ENCODE peak calls at places on chromosomes 3 and 15, in ten cellular contexts. I, Y, B, N, R, L, Q, E, C and F are unnamed samples.

GRCh38 chr3:175940881-175941280 is 1081.7 kb downstream of the NAALADL2 start:
- DNase-seq in I (no peak), Y (no peak), B (no peak), N (no peak), R (no peak), L (peak), Q (no peak), E (no peak), C (no peak), F (no peak)

GRCh38 chr3:58270485-58270884 is 32.9 kb downstream of the ABHD6 start:
- DNase-seq in I (no peak), Y (no peak), B (no peak), N (no peak), R (no peak), L (no peak), Q (no peak), E (no peak), C (no peak), F (no peak)

GRCh38 chr3:156772588-156773206 is 53.5 kb upstream of the LEKR1 start:
- DNase-seq in I (no peak), Y (no peak), B (peak), N (no peak), R (no peak), L (no peak), Q (no peak), E (no peak), C (no peak), F (no peak)

GRCh38 chr3:17322106-17322793 is 420.2 kb downstream of the TBC1D5 start:
- DNase-seq in I (no peak), Y (no peak), B (no peak), N (no peak), R (no peak), L (no peak), Q (no peak), E (no peak), C (no peak), F (no peak)

GRCh38 chr3:153163349-153164008 is 1.5 kb downstream of the RAP2B start:
- DNase-seq in I (no peak), Y (no peak), B (peak), N (no peak), R (no peak), L (peak), Q (peak), E (no peak), C (no peak), F (peak)

GRCh38 chr15:92880796-92881569 is 19.1 kb upstream of the CHD2 start:
- DNase-seq in I (no peak), Y (no peak), B (peak), N (no peak), R (no peak), L (no peak), Q (no peak), E (no peak), C (no peak), F (peak)

GRCh38 chr3:50303038-50303815 is at the start of gene HYAL1:
- DNase-seq in I (no peak), Y (no peak), B (no peak), N (no peak), R (no peak), L (no peak), Q (no peak), E (no peak), C (no peak), F (no peak)

GRCh38 chr3:171290680-171291079 is 169.5 kb downstream of the TNIK start:
- DNase-seq in I (no peak), Y (no peak), B (no peak), N (no peak), R (no peak), L (no peak), Q (no peak), E (no peak), C (no peak), F (no peak)

GRCh38 chr3:159158213-159158612 is 356.4 kb downstream of the MFSD1 start:
- DNase-seq in I (no peak), Y (no peak), B (no peak), N (no peak), R (no peak), L (no peak), Q (no peak), E (no peak), C (no peak), F (peak)

GRCh38 chr15:38672814-38673292 is 108.2 kb upstream of the RASGRP1 start:
- DNase-seq in I (no peak), Y (no peak), B (no peak), N (no peak), R (no peak), L (no peak), Q (no peak), E (no peak), C (no peak), F (no peak)